ENCODE peak calls at places on chromosomes 7 and 10, in eight cellular contexts. One of them, this sample, is unnamed.

GRCh38 chr10:92688927-92689662 is 660 bp upstream of the HHEX start:
- DNase-seq in GM23338: peak; percentile 70
- DNase-seq in endothelial cell of umbilical vein: peak; percentile 67
- DNase-seq in K562: peak; percentile 71
- DNase-seq in GM12878: no peak
- DNase-seq in H1: no peak
- DNase-seq in HepG2: peak; percentile 55
- DNase-seq in HCT116: no peak
- DNase-seq in this sample: no peak

GRCh38 chr10:15200626-15201025 is 32.1 kb upstream of the NMT2 start:
- DNase-seq in GM23338: peak; percentile 79
- DNase-seq in endothelial cell of umbilical vein: peak; percentile 94
- DNase-seq in K562: no peak
- DNase-seq in GM12878: no peak
- DNase-seq in H1: no peak
- DNase-seq in HepG2: peak; percentile 74
- DNase-seq in HCT116: peak; percentile 90
- DNase-seq in this sample: no peak

GRCh38 chr7:8206950-8207349 is 55.0 kb downstream of the ICA1 start:
- DNase-seq in GM23338: peak; percentile 41
- DNase-seq in endothelial cell of umbilical vein: no peak
- DNase-seq in K562: no peak
- DNase-seq in GM12878: no peak
- DNase-seq in H1: no peak
- DNase-seq in HepG2: no peak
- DNase-seq in HCT116: no peak
- DNase-seq in this sample: no peak

GRCh38 chr7:115070311-115070710 is 148.4 kb downstream of the MDFIC start:
- DNase-seq in GM23338: no peak
- DNase-seq in endothelial cell of umbilical vein: no peak
- DNase-seq in K562: no peak
- DNase-seq in GM12878: no peak
- DNase-seq in H1: no peak
- DNase-seq in HepG2: no peak
- DNase-seq in HCT116: no peak
- DNase-seq in this sample: no peak

GRCh38 chr7:117715784-117716445 is 157.3 kb downstream of the CTTNBP2 start:
- DNase-seq in GM23338: peak; percentile 84
- DNase-seq in endothelial cell of umbilical vein: peak; percentile 64
- DNase-seq in K562: peak; percentile 31
- DNase-seq in GM12878: no peak
- DNase-seq in H1: no peak
- DNase-seq in HepG2: peak; percentile 39
- DNase-seq in HCT116: peak; percentile 26
- DNase-seq in this sample: peak; percentile 30

GRCh38 chr10:82228701-82229100 is 353.7 kb downstream of the NRG3 start:
- DNase-seq in GM23338: no peak
- DNase-seq in endothelial cell of umbilical vein: no peak
- DNase-seq in K562: no peak
- DNase-seq in GM12878: no peak
- DNase-seq in H1: no peak
- DNase-seq in HepG2: no peak
- DNase-seq in HCT116: no peak
- DNase-seq in this sample: no peak

GRCh38 chr7:41698726-41699125 is 4.2 kb downstream of the INHBA start:
- DNase-seq in GM23338: peak; percentile 30
- DNase-seq in endothelial cell of umbilical vein: peak; percentile 67
- DNase-seq in K562: no peak
- DNase-seq in GM12878: no peak
- DNase-seq in H1: no peak
- DNase-seq in HepG2: no peak
- DNase-seq in HCT116: no peak
- DNase-seq in this sample: no peak

GRCh38 chr7:151696738-151697514 is 177.2 kb upstream of the RHEB start:
- DNase-seq in GM23338: peak; percentile 58
- DNase-seq in endothelial cell of umbilical vein: no peak
- DNase-seq in K562: no peak
- DNase-seq in GM12878: no peak
- DNase-seq in H1: peak; percentile 33
- DNase-seq in HepG2: peak; percentile 19
- DNase-seq in HCT116: no peak
- DNase-seq in this sample: no peak

GRCh38 chr7:44398506-44398905 is 73.1 kb upstream of the CAMK2B start:
- DNase-seq in GM23338: no peak
- DNase-seq in endothelial cell of umbilical vein: peak; percentile 98
- DNase-seq in K562: no peak
- DNase-seq in GM12878: no peak
- DNase-seq in H1: no peak
- DNase-seq in HepG2: no peak
- DNase-seq in HCT116: no peak
- DNase-seq in this sample: no peak

GRCh38 chr7:28865494-28866257 is 92.5 kb downstream of the TRIL start:
- DNase-seq in GM23338: peak; percentile 26
- DNase-seq in endothelial cell of umbilical vein: no peak
- DNase-seq in K562: no peak
- DNase-seq in GM12878: no peak
- DNase-seq in H1: no peak
- DNase-seq in HepG2: no peak
- DNase-seq in HCT116: no peak
- DNase-seq in this sample: peak; percentile 66

GRCh38 chr7:151520419-151521229 is 929 bp upstream of the RHEB start:
- DNase-seq in GM23338: peak; percentile 70
- DNase-seq in endothelial cell of umbilical vein: no peak
- DNase-seq in K562: no peak
- DNase-seq in GM12878: no peak
- DNase-seq in H1: no peak
- DNase-seq in HepG2: no peak
- DNase-seq in HCT116: no peak
- DNase-seq in this sample: no peak

GRCh38 chr7:90536449-90536848 is 59.7 kb upstream of the CDK14 start:
- DNase-seq in GM23338: no peak
- DNase-seq in endothelial cell of umbilical vein: no peak
- DNase-seq in K562: no peak
- DNase-seq in GM12878: peak; percentile 25
- DNase-seq in H1: no peak
- DNase-seq in HepG2: no peak
- DNase-seq in HCT116: no peak
- DNase-seq in this sample: no peak

GRCh38 chr10:21176934-21177480 is 279.9 kb upstream of the NEBL start:
- DNase-seq in GM23338: no peak
- DNase-seq in endothelial cell of umbilical vein: no peak
- DNase-seq in K562: no peak
- DNase-seq in GM12878: no peak
- DNase-seq in H1: no peak
- DNase-seq in HepG2: no peak
- DNase-seq in HCT116: no peak
- DNase-seq in this sample: no peak

DNA sequence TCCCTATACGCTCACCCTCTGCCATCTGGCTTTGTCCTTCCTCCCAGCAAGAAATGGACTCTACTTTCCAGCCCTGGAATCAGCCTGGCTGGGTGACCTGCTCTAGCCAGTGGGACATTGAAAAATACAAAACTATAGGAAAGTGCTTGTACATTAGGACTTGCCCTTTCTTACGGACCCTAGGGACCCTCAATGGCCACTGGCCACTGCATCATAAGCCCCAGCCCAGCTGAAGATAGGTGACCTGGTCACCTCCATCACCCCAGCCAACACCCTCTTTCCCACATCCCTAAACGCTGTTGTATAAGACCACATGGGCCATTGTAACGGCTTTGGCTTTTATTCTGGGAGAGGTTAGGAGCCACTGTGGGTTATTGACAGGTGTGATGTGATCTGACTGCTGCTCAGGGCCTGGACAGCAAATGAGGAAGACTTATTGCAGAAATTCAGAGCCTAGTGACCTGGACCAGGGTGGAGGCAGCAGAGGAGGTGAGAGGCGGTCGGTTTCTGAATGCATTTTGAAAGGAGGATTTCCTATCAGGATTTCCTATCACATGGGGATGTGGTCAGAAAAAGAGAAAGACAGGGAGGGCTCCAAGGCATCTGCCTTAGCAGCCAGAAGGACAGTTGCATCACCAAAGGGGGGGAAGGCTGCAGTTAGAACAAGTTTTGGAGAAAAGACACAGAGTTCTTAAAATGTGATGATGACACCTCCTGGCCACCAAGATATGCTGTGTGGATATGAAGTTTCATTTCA is 2.2 kb upstream of the LMBR1 start:
- DNase-seq in GM23338: no peak
- DNase-seq in endothelial cell of umbilical vein: peak; percentile 25
- DNase-seq in K562: no peak
- DNase-seq in GM12878: no peak
- DNase-seq in H1: no peak
- DNase-seq in HepG2: no peak
- DNase-seq in HCT116: no peak
- DNase-seq in this sample: no peak
- TF ChIP-seq POLR2AphosphoS5 in GM23338: no peak
- TF ChIP-seq POLR2AphosphoS5 in endothelial cell of umbilical vein: no peak
- TF ChIP-seq POLR2AphosphoS5 in K562: no peak
- TF ChIP-seq POLR2AphosphoS5 in GM12878: no peak
- TF ChIP-seq POLR2AphosphoS5 in H1: no peak
- TF ChIP-seq POLR2AphosphoS5 in HepG2: no peak
- TF ChIP-seq POLR2AphosphoS5 in HCT116: no peak
- TF ChIP-seq POLR2AphosphoS5 in this sample: no peak

DNA sequence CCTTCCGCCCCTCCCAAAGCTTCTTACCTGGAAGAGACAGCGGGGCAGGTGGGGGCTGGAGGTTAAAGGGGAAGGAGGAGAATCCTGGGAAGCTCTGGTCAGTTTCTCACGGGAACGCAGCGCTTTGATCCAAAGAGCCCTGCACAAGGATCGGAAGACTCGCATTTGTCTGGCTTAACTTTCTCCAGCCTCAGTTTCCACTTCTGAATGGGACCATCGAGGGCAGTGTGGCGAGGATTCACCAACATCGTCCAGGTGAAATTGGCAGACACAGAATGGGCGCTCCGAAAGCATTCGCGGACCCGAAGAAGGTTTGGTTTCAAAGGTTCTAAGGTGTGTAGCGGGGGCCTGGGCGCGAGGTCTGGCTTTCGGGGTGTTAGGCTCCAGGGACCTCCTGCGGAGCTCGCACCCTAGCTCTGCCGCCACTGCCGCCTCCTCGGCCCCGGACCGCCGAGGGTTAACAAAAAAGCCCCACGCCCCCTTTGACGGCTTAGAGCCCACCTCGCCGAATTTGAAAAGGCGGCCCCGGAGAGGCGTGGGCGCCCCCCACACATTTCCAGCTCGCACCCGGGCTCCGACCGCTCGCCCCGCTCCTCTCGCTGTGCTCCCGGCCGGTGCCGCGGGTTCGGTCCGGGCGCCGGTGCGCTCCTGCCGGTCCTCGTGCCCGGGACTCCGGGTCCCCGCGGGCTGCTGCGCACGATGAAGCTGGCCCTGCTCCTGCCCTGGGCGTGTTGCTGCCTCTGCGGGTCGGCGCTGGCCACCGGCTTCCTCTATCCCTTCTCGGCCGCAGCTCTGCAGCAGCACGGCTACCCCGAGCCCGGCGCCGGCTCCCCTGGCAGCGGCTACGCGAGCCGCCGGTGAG is at the start of gene COL26A1:
- DNase-seq in GM23338: peak; percentile 76
- DNase-seq in endothelial cell of umbilical vein: no peak
- DNase-seq in K562: no peak
- DNase-seq in GM12878: no peak
- DNase-seq in H1: no peak
- DNase-seq in HepG2: no peak
- DNase-seq in HCT116: no peak
- DNase-seq in this sample: no peak
- TF ChIP-seq EZH2 in GM23338: no peak
- TF ChIP-seq EZH2 in endothelial cell of umbilical vein: peak; percentile 79
- TF ChIP-seq EZH2 in K562: no peak
- TF ChIP-seq EZH2 in GM12878: no peak
- TF ChIP-seq EZH2 in H1: no peak
- TF ChIP-seq EZH2 in HepG2: no peak
- TF ChIP-seq EZH2 in HCT116: no peak
- TF ChIP-seq EZH2 in this sample: no peak

GRCh38 chr10:4240641-4241197 is 455.7 kb upstream of the KLF6 start:
- DNase-seq in GM23338: no peak
- DNase-seq in endothelial cell of umbilical vein: peak; percentile 93
- DNase-seq in K562: no peak
- DNase-seq in GM12878: no peak
- DNase-seq in H1: no peak
- DNase-seq in HepG2: no peak
- DNase-seq in HCT116: no peak
- DNase-seq in this sample: peak; percentile 26
- H3K27ac ChIP-seq in GM23338: no peak overlapping the region
- H3K27ac ChIP-seq in endothelial cell of umbilical vein: peak overlapping the region; percentile 99
- H3K27ac ChIP-seq in K562: no peak overlapping the region
- H3K27ac ChIP-seq in GM12878: no peak overlapping the region
- H3K27ac ChIP-seq in H1: no peak overlapping the region
- H3K27ac ChIP-seq in HepG2: no peak overlapping the region
- H3K27ac ChIP-seq in HCT116: no peak overlapping the region
- H3K27ac ChIP-seq in this sample: peak overlapping the region; percentile 94

GRCh38 chr10:63110940-63111339 is 22.2 kb upstream of the NRBF2 start:
- DNase-seq in GM23338: no peak
- DNase-seq in endothelial cell of umbilical vein: no peak
- DNase-seq in K562: peak; percentile 43
- DNase-seq in GM12878: no peak
- DNase-seq in H1: no peak
- DNase-seq in HepG2: no peak
- DNase-seq in HCT116: no peak
- DNase-seq in this sample: no peak

GRCh38 chr10:63120554-63120953 is 12.6 kb upstream of the NRBF2 start:
- DNase-seq in GM23338: no peak
- DNase-seq in endothelial cell of umbilical vein: no peak
- DNase-seq in K562: no peak
- DNase-seq in GM12878: no peak
- DNase-seq in H1: no peak
- DNase-seq in HepG2: no peak
- DNase-seq in HCT116: no peak
- DNase-seq in this sample: no peak

GRCh38 chr10:63116452-63117072 is 16.6 kb upstream of the NRBF2 start:
- DNase-seq in GM23338: no peak
- DNase-seq in endothelial cell of umbilical vein: no peak
- DNase-seq in K562: no peak
- DNase-seq in GM12878: no peak
- DNase-seq in H1: no peak
- DNase-seq in HepG2: no peak
- DNase-seq in HCT116: no peak
- DNase-seq in this sample: no peak

GRCh38 chr10:63114031-63114814 is 18.9 kb upstream of the NRBF2 start:
- DNase-seq in GM23338: no peak
- DNase-seq in endothelial cell of umbilical vein: no peak
- DNase-seq in K562: peak; percentile 32
- DNase-seq in GM12878: no peak
- DNase-seq in H1: no peak
- DNase-seq in HepG2: peak; percentile 72
- DNase-seq in HCT116: no peak
- DNase-seq in this sample: no peak

DNA sequence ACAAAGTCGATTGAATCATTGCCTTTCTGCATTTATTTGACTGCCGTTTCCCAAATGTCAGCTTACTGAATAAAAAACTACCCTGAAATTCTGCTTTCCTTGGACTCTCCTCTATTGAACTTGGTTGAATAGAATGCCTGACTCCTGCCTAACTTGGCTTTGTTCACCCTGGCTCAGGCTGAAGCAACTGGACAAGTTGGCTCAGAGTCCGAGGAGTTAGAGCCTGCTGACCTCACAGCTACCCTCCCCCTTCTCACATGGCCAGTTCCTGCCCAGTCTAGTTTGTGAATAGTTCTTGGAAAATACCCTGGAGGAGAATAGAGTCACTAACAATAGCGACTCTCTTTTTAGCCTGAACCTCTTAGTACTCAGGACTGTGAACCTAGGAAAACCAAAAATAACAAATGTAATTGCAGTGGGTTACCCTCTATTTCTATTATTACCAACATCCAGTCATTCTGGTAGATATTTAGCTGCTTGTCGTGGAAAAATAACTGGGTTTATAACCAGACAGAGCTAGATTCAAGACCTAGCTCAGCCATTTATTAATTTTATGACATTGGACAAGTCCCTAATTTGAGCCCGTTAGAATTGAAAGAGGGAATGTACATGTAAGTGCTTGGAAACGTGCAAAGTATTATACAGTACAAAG is 17.3 kb upstream of the NRBF2 start:
- DNase-seq in GM23338: no peak
- DNase-seq in endothelial cell of umbilical vein: peak; percentile 18
- DNase-seq in K562: peak; percentile 66
- DNase-seq in GM12878: no peak
- DNase-seq in H1: no peak
- DNase-seq in HepG2: peak; percentile 67
- DNase-seq in HCT116: no peak
- DNase-seq in this sample: no peak
- TF ChIP-seq POLR2AphosphoS5 in GM23338: no peak
- TF ChIP-seq POLR2AphosphoS5 in endothelial cell of umbilical vein: no peak
- TF ChIP-seq POLR2AphosphoS5 in K562: no peak
- TF ChIP-seq POLR2AphosphoS5 in GM12878: no peak
- TF ChIP-seq POLR2AphosphoS5 in H1: no peak
- TF ChIP-seq POLR2AphosphoS5 in HepG2: no peak
- TF ChIP-seq POLR2AphosphoS5 in HCT116: no peak
- TF ChIP-seq POLR2AphosphoS5 in this sample: no peak